ENCODE peak calls at places on chromosomes 16 and 17, in six cellular contexts. One of them, this sample, is unnamed.

GRCh38 chr16:89707695-89708094 is 6.2 kb upstream of the SPATA2L start:
- DNase-seq in MM.1S: no peak
- DNase-seq in HCT116: no peak
- DNase-seq in bronchial epithelial cell: no peak
- DNase-seq in CD4-positive, alpha-beta T cell: no peak
- DNase-seq in progenitor cell of endocrine pancreas: no peak
- DNase-seq in this sample: no peak

GRCh38 chr17:76678330-76678729 is 32.4 kb downstream of the MXRA7 start:
- DNase-seq in MM.1S: no peak
- DNase-seq in HCT116: no peak
- DNase-seq in bronchial epithelial cell: no peak
- DNase-seq in CD4-positive, alpha-beta T cell: peak; percentile 42
- DNase-seq in progenitor cell of endocrine pancreas: no peak
- DNase-seq in this sample: peak; percentile 67

GRCh38 chr16:337437-337836 is 15.1 kb downstream of the AXIN1 start:
- DNase-seq in MM.1S: no peak
- DNase-seq in HCT116: no peak
- DNase-seq in bronchial epithelial cell: no peak
- DNase-seq in CD4-positive, alpha-beta T cell: no peak
- DNase-seq in progenitor cell of endocrine pancreas: no peak
- DNase-seq in this sample: no peak

GRCh38 chr17:83012873-83013778 is 66.3 kb upstream of the METRNL start:
- DNase-seq in MM.1S: peak; percentile 59
- DNase-seq in HCT116: no peak
- DNase-seq in bronchial epithelial cell: peak; percentile 27
- DNase-seq in CD4-positive, alpha-beta T cell: no peak
- DNase-seq in progenitor cell of endocrine pancreas: no peak
- DNase-seq in this sample: no peak

GRCh38 chr17:39632153-39632941 is 4.6 kb upstream of the STARD3 start:
- DNase-seq in MM.1S: no peak
- DNase-seq in HCT116: peak; percentile 80
- DNase-seq in bronchial epithelial cell: no peak
- DNase-seq in CD4-positive, alpha-beta T cell: no peak
- DNase-seq in progenitor cell of endocrine pancreas: no peak
- DNase-seq in this sample: no peak

GRCh38 chr16:89045181-89045815 is 48.4 kb upstream of the ACSF3 start:
- DNase-seq in MM.1S: no peak
- DNase-seq in HCT116: no peak
- DNase-seq in bronchial epithelial cell: no peak
- DNase-seq in CD4-positive, alpha-beta T cell: no peak
- DNase-seq in progenitor cell of endocrine pancreas: no peak
- DNase-seq in this sample: no peak

GRCh38 chr17:74260525-74260850 is 13.5 kb upstream of the DNAI2 start:
- DNase-seq in MM.1S: no peak
- DNase-seq in HCT116: no peak
- DNase-seq in bronchial epithelial cell: no peak
- DNase-seq in CD4-positive, alpha-beta T cell: no peak
- DNase-seq in progenitor cell of endocrine pancreas: no peak
- DNase-seq in this sample: no peak

GRCh38 chr17:19313746-19314651 is 48.5 kb downstream of the B9D1 start:
- DNase-seq in MM.1S: no peak
- DNase-seq in HCT116: no peak
- DNase-seq in bronchial epithelial cell: no peak
- DNase-seq in CD4-positive, alpha-beta T cell: no peak
- DNase-seq in progenitor cell of endocrine pancreas: no peak
- DNase-seq in this sample: no peak

GRCh38 chr17:6269474-6269873 is 165.4 kb downstream of the AIPL1 start:
- DNase-seq in MM.1S: peak; percentile 79
- DNase-seq in HCT116: peak; percentile 6
- DNase-seq in bronchial epithelial cell: peak; percentile 34
- DNase-seq in CD4-positive, alpha-beta T cell: no peak
- DNase-seq in progenitor cell of endocrine pancreas: peak; percentile 73
- DNase-seq in this sample: peak; percentile 51

GRCh38 chr17:79325707-79326106 is 251.1 kb downstream of the ENGASE start:
- DNase-seq in MM.1S: no peak
- DNase-seq in HCT116: no peak
- DNase-seq in bronchial epithelial cell: no peak
- DNase-seq in CD4-positive, alpha-beta T cell: no peak
- DNase-seq in progenitor cell of endocrine pancreas: peak; percentile 56
- DNase-seq in this sample: no peak

GRCh38 chr17:8154608-8155152 is 2.5 kb upstream of the PER1 start:
- DNase-seq in MM.1S: no peak
- DNase-seq in HCT116: no peak
- DNase-seq in bronchial epithelial cell: no peak
- DNase-seq in CD4-positive, alpha-beta T cell: no peak
- DNase-seq in progenitor cell of endocrine pancreas: no peak
- DNase-seq in this sample: no peak

GRCh38 chr17:48219605-48220004 is 112.0 kb downstream of the SNX11 start:
- DNase-seq in MM.1S: no peak
- DNase-seq in HCT116: no peak
- DNase-seq in bronchial epithelial cell: no peak
- DNase-seq in CD4-positive, alpha-beta T cell: no peak
- DNase-seq in progenitor cell of endocrine pancreas: no peak
- DNase-seq in this sample: no peak

GRCh38 chr16:83911290-83911689 is 12.4 kb downstream of the MLYCD start:
- DNase-seq in MM.1S: no peak
- DNase-seq in HCT116: no peak
- DNase-seq in bronchial epithelial cell: no peak
- DNase-seq in CD4-positive, alpha-beta T cell: no peak
- DNase-seq in progenitor cell of endocrine pancreas: no peak
- DNase-seq in this sample: no peak

GRCh38 chr17:41665566-41666335 is 22.9 kb upstream of the EIF1 start:
- DNase-seq in MM.1S: peak; percentile 97
- DNase-seq in HCT116: peak; percentile 66
- DNase-seq in bronchial epithelial cell: peak; percentile 77
- DNase-seq in CD4-positive, alpha-beta T cell: peak; percentile 92
- DNase-seq in progenitor cell of endocrine pancreas: peak; percentile 91
- DNase-seq in this sample: peak; percentile 92

GRCh38 chr17:27268394-27269085 is 25.4 kb upstream of the WSB1 start:
- DNase-seq in MM.1S: no peak
- DNase-seq in HCT116: no peak
- DNase-seq in bronchial epithelial cell: no peak
- DNase-seq in CD4-positive, alpha-beta T cell: no peak
- DNase-seq in progenitor cell of endocrine pancreas: no peak
- DNase-seq in this sample: no peak

GRCh38 chr16:67234180-67234597 is 7.3 kb downstream of the TMEM208 start:
- DNase-seq in MM.1S: no peak
- DNase-seq in HCT116: no peak
- DNase-seq in bronchial epithelial cell: no peak
- DNase-seq in CD4-positive, alpha-beta T cell: no peak
- DNase-seq in progenitor cell of endocrine pancreas: no peak
- DNase-seq in this sample: no peak

GRCh38 chr17:9290226-9290613 is 268.9 kb downstream of the NTN1 start:
- DNase-seq in MM.1S: no peak
- DNase-seq in HCT116: no peak
- DNase-seq in bronchial epithelial cell: no peak
- DNase-seq in CD4-positive, alpha-beta T cell: no peak
- DNase-seq in progenitor cell of endocrine pancreas: no peak
- DNase-seq in this sample: no peak

GRCh38 chr16:73890524-73891500 is 405.8 kb upstream of the PSMD7 start:
- DNase-seq in MM.1S: peak; percentile 9
- DNase-seq in HCT116: no peak
- DNase-seq in bronchial epithelial cell: no peak
- DNase-seq in CD4-positive, alpha-beta T cell: no peak
- DNase-seq in progenitor cell of endocrine pancreas: no peak
- DNase-seq in this sample: peak; percentile 26

GRCh38 chr16:31114468-31114867 is 3.0 kb upstream of the KAT8 start:
- DNase-seq in MM.1S: no peak
- DNase-seq in HCT116: no peak
- DNase-seq in bronchial epithelial cell: no peak
- DNase-seq in CD4-positive, alpha-beta T cell: no peak
- DNase-seq in progenitor cell of endocrine pancreas: no peak
- DNase-seq in this sample: no peak

GRCh38 chr17:76716834-76717205 is 6.1 kb upstream of the MXRA7 start:
- DNase-seq in MM.1S: no peak
- DNase-seq in HCT116: no peak
- DNase-seq in bronchial epithelial cell: no peak
- DNase-seq in CD4-positive, alpha-beta T cell: no peak
- DNase-seq in progenitor cell of endocrine pancreas: no peak
- DNase-seq in this sample: no peak

GRCh38 chr16:57600048-57600835 is 28.2 kb upstream of the ADGRG1 start:
- DNase-seq in MM.1S: peak; percentile 75
- DNase-seq in HCT116: peak; percentile 47
- DNase-seq in bronchial epithelial cell: peak; percentile 50
- DNase-seq in CD4-positive, alpha-beta T cell: no peak
- DNase-seq in progenitor cell of endocrine pancreas: peak; percentile 67
- DNase-seq in this sample: peak; percentile 61

GRCh38 chr17:32222621-32223020 is 43.0 kb upstream of the RHBDL3 start:
- DNase-seq in MM.1S: no peak
- DNase-seq in HCT116: no peak
- DNase-seq in bronchial epithelial cell: peak; percentile 86
- DNase-seq in CD4-positive, alpha-beta T cell: no peak
- DNase-seq in progenitor cell of endocrine pancreas: no peak
- DNase-seq in this sample: peak; percentile 11
- TF ChIP-seq CTCF in MM.1S: no peak
- TF ChIP-seq CTCF in HCT116: no peak
- TF ChIP-seq CTCF in bronchial epithelial cell: peak; percentile 22
- TF ChIP-seq CTCF in CD4-positive, alpha-beta T cell: no peak
- TF ChIP-seq CTCF in progenitor cell of endocrine pancreas: no peak
- TF ChIP-seq CTCF in this sample: no peak

GRCh38 chr16:17222756-17223411 is 247.9 kb downstream of the XYLT1 start:
- DNase-seq in MM.1S: no peak
- DNase-seq in HCT116: no peak
- DNase-seq in bronchial epithelial cell: no peak
- DNase-seq in CD4-positive, alpha-beta T cell: no peak
- DNase-seq in progenitor cell of endocrine pancreas: no peak
- DNase-seq in this sample: no peak
- TF ChIP-seq CTCF in MM.1S: no peak
- TF ChIP-seq CTCF in HCT116: no peak
- TF ChIP-seq CTCF in bronchial epithelial cell: no peak
- TF ChIP-seq CTCF in CD4-positive, alpha-beta T cell: no peak
- TF ChIP-seq CTCF in progenitor cell of endocrine pancreas: no peak
- TF ChIP-seq CTCF in this sample: no peak

DNA sequence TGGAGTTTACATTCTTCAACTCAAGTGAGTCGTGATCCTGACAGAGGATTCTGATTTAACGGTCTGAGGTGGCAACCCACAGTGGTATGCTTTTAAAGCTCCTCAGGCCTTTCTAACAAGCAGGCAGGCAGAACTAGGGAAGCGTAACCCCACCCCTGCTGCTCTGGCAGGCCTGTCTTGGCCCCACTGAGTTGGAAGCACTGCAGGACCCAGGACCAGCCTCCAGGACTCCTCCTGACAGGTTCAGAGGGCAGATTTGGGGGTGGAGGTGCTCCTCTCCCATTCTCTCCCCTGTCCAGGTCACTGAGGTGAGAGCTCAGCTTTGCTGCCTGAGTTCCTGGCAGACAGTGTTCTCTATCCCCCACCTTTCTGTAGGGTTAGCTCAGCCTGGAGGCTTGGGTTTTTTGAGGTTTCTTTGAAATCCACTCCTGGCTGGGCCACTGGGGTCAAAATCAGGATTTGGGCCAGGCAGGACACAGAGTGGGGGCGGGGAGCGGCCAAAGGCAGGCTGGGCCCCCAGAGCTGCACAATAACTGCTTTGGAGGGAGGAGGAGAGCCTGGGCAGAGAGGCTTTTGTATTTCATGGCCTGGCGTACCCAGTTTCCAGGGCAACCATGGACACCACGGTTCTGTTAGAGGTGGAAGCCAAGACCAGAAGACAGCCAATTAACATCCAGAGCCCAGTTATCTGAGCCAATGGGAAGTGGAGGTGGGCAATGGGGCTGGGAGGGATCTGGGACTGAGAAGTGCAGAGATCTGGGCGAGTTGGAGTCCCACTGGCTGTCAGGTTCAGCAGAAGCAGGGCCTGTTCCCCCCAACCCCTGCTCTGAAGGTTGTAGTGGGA is 9.5 kb downstream of the MRPL27 start:
- DNase-seq in MM.1S: no peak
- DNase-seq in HCT116: no peak
- DNase-seq in bronchial epithelial cell: no peak
- DNase-seq in CD4-positive, alpha-beta T cell: no peak
- DNase-seq in progenitor cell of endocrine pancreas: no peak
- DNase-seq in this sample: no peak
- TF ChIP-seq CTCF in MM.1S: no peak
- TF ChIP-seq CTCF in HCT116: no peak
- TF ChIP-seq CTCF in bronchial epithelial cell: no peak
- TF ChIP-seq CTCF in CD4-positive, alpha-beta T cell: no peak
- TF ChIP-seq CTCF in progenitor cell of endocrine pancreas: no peak
- TF ChIP-seq CTCF in this sample: no peak

DNA sequence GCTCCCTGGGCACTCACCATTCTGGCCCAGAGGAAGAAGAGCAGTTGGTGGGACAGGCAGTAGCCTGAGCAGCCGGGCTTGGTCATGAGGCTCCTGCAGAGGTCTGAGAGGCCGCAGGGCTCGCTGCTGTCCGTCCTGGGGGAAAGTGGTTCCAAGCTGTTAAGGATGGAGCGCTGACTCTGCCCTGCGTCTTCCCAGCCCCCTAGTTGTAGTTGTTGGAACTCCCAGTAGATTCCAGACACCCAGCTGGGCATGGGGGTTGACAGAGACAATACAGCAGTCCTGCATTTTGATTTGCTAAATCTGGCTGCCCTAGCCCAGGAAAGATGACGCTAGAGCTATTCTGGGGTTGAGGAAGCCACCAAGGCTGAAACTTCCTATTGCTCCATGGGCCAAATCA is 7.3 kb downstream of the C16orf89 start:
- DNase-seq in MM.1S: no peak
- DNase-seq in HCT116: no peak
- DNase-seq in bronchial epithelial cell: no peak
- DNase-seq in CD4-positive, alpha-beta T cell: no peak
- DNase-seq in progenitor cell of endocrine pancreas: no peak
- DNase-seq in this sample: no peak
- TF ChIP-seq CTCF in MM.1S: no peak
- TF ChIP-seq CTCF in HCT116: no peak
- TF ChIP-seq CTCF in bronchial epithelial cell: no peak
- TF ChIP-seq CTCF in CD4-positive, alpha-beta T cell: no peak
- TF ChIP-seq CTCF in progenitor cell of endocrine pancreas: peak; percentile 52
- TF ChIP-seq CTCF in this sample: no peak

GRCh38 chr16:22413819-22414218 is 39.4 kb upstream of the CDR2 start:
- DNase-seq in MM.1S: no peak
- DNase-seq in HCT116: no peak
- DNase-seq in bronchial epithelial cell: no peak
- DNase-seq in CD4-positive, alpha-beta T cell: no peak
- DNase-seq in progenitor cell of endocrine pancreas: no peak
- DNase-seq in this sample: no peak
- TF ChIP-seq CTCF in MM.1S: no peak
- TF ChIP-seq CTCF in HCT116: no peak
- TF ChIP-seq CTCF in bronchial epithelial cell: no peak
- TF ChIP-seq CTCF in CD4-positive, alpha-beta T cell: no peak
- TF ChIP-seq CTCF in progenitor cell of endocrine pancreas: no peak
- TF ChIP-seq CTCF in this sample: no peak

GRCh38 chr16:19235886-19236285 is 49.6 kb upstream of the CLEC19A start:
- DNase-seq in MM.1S: no peak
- DNase-seq in HCT116: no peak
- DNase-seq in bronchial epithelial cell: no peak
- DNase-seq in CD4-positive, alpha-beta T cell: no peak
- DNase-seq in progenitor cell of endocrine pancreas: no peak
- DNase-seq in this sample: no peak
- TF ChIP-seq CTCF in MM.1S: no peak
- TF ChIP-seq CTCF in HCT116: no peak
- TF ChIP-seq CTCF in bronchial epithelial cell: no peak
- TF ChIP-seq CTCF in CD4-positive, alpha-beta T cell: no peak
- TF ChIP-seq CTCF in progenitor cell of endocrine pancreas: no peak
- TF ChIP-seq CTCF in this sample: no peak

DNA sequence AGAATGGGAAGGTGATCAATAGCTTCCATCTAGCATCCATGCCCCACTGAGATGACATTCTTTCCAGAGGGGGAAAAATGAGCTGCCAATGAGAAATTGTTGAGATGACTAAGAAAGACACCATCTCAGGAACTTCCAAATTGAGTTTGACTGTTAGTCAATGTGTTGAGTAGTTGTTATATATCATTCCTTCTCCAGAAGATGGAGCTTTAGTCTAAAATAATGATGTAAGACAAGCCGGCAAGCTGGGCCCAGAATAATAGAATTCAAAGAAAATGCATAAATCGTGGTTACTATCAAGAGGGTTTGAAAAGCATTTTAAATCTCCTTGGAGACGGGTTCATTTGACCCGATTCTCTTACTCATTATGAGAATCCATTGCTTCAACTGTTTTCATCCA is 71.0 kb upstream of the ATF7IP2 start:
- DNase-seq in MM.1S: peak; percentile 48
- DNase-seq in HCT116: no peak
- DNase-seq in bronchial epithelial cell: peak; percentile 40
- DNase-seq in CD4-positive, alpha-beta T cell: no peak
- DNase-seq in progenitor cell of endocrine pancreas: no peak
- DNase-seq in this sample: peak; percentile 16
- TF ChIP-seq CTCF in MM.1S: peak; percentile 37
- TF ChIP-seq CTCF in HCT116: peak; percentile 54
- TF ChIP-seq CTCF in bronchial epithelial cell: no peak
- TF ChIP-seq CTCF in CD4-positive, alpha-beta T cell: peak; percentile 61
- TF ChIP-seq CTCF in progenitor cell of endocrine pancreas: no peak
- TF ChIP-seq CTCF in this sample: peak; percentile 42